ENCODE peak calls at places on chromosomes 1 and 21, in six cellular contexts. Y is body of pancreas, A is neural progenitor cell, C is right lobe of liver, D is transverse colon, I is OCI-LY7. L is an unnamed sample.
A peak's percentile ranks its signal among the peaks of the same experiment; 100 is the strongest.

GRCh38 chr21:45302082-45303061 is 14.7 kb upstream of the POFUT2 start:
- DNase-seq in I (no peak), D (peak; percentile 65), Y (peak; percentile 10), A (no peak), C (peak; percentile 64), L (peak; percentile 55)

GRCh38 chr1:109926662-109927300 is 16.1 kb downstream of the CSF1 start:
- DNase-seq in A (no peak), D (no peak), C (no peak), Y (no peak), I (no peak), L (no peak)

GRCh38 chr21:39141502-39141901 is 41.7 kb downstream of the PSMG1 start:
- DNase-seq in I (no peak), Y (no peak), C (no peak), A (no peak), D (peak; percentile 30), L (no peak)

GRCh38 chr1:167774710-167775109 is 52.9 kb downstream of the MPZL1 start:
- DNase-seq in I (no peak), Y (no peak), D (no peak), C (no peak), A (no peak), L (no peak)

GRCh38 chr1:195202271-195202670 is 1406.0 kb downstream of the KCNT2 start:
- DNase-seq in I (no peak), C (no peak), A (no peak), D (no peak), Y (no peak), L (no peak)

GRCh38 chr1:225875044-225875822 is 6.9 kb downstream of the TMEM63A start:
- DNase-seq in D (peak; percentile 78), C (peak; percentile 33), A (no peak), I (no peak), Y (peak; percentile 75), L (peak; percentile 51)

GRCh38 chr1:57421366-57421765 is 2.5 kb downstream of the DAB1 start:
- DNase-seq in C (no peak), Y (no peak), D (no peak), I (no peak), A (peak; percentile 28), L (no peak)

GRCh38 chr1:221284028-221284427 is 404.8 kb downstream of the HLX start:
- DNase-seq in I (no peak), C (no peak), D (no peak), Y (no peak), A (no peak), L (no peak)

GRCh38 chr1:234218078-234218477 is 155.2 kb upstream of the COA6 start:
- DNase-seq in C (no peak), Y (no peak), A (no peak), I (no peak), D (no peak), L (no peak)

GRCh38 chr1:228941673-228942072 is 206.4 kb downstream of the RHOU start:
- DNase-seq in I (no peak), Y (no peak), A (no peak), C (no peak), D (no peak), L (no peak)

GRCh38 chr1:25556791-25557476 is 13.5 kb downstream of the LDLRAP1 start:
- DNase-seq in Y (no peak), C (no peak), D (peak; percentile 57), I (no peak), A (no peak), L (peak; percentile 71)

GRCh38 chr1:236084386-236084730 is 19.5 kb upstream of the NID1 start:
- DNase-seq in C (no peak), I (no peak), D (no peak), Y (no peak), A (no peak), L (no peak)

GRCh38 chr1:27760411-27760810 is 12.6 kb upstream of the STX12 start:
- DNase-seq in Y (no peak), I (no peak), A (no peak), D (no peak), C (no peak), L (no peak)

GRCh38 chr1:35748326-35748725 is 21.5 kb downstream of the CLSPN start:
- DNase-seq in I (no peak), A (no peak), D (no peak), C (no peak), Y (no peak), L (no peak)

GRCh38 chr1:108000620-108001105 is 35.7 kb upstream of the VAV3 start:
- DNase-seq in D (no peak), C (no peak), A (no peak), I (no peak), Y (peak; percentile 20), L (no peak)

GRCh38 chr1:234326493-234327366 is 46.5 kb upstream of the COA6 start:
- DNase-seq in C (no peak), Y (peak; percentile 60), I (peak; percentile 58), D (peak; percentile 55), A (peak; percentile 80), L (no peak)

GRCh38 chr1:224132901-224133300 is 19.0 kb downstream of the FBXO28 start:
- DNase-seq in C (no peak), D (no peak), I (no peak), Y (no peak), A (no peak), L (no peak)

GRCh38 chr1:31183927-31184554 is 55.6 kb downstream of the NKAIN1 start:
- DNase-seq in D (peak; percentile 30), Y (peak; percentile 51), A (peak; percentile 80), I (peak; percentile 64), C (no peak), L (no peak)

GRCh38 chr1:175731581-175731980 is 11.8 kb downstream of the TNR start:
- DNase-seq in Y (no peak), D (no peak), I (no peak), A (no peak), C (no peak), L (no peak)

GRCh38 chr1:207904377-207904902 is 6.5 kb downstream of the CD34 start:
- DNase-seq in A (no peak), I (no peak), C (no peak), Y (no peak), D (no peak), L (no peak)

GRCh38 chr1:232142403-232143314 is 487.3 kb downstream of the SIPA1L2 start:
- DNase-seq in Y (no peak), C (no peak), I (no peak), A (no peak), D (peak; percentile 37), L (peak; percentile 84)

GRCh38 chr1:192580351-192580962 is 4.9 kb downstream of the RGS1 start:
- DNase-seq in A (peak; percentile 38), D (peak; percentile 16), I (peak; percentile 48), Y (peak; percentile 29), C (no peak), L (no peak)

GRCh38 chr21:43190544-43191340 is 21.9 kb downstream of the CRYAA start:
- DNase-seq in D (no peak), I (no peak), C (peak; percentile 46), A (no peak), Y (peak; percentile 5), L (no peak)

GRCh38 chr1:110612060-110612745 is 6.0 kb upstream of the KCNA2 start:
- DNase-seq in A (no peak), D (no peak), Y (no peak), I (no peak), C (no peak), L (no peak)

GRCh38 chr1:164764333-164764732 is 205.3 kb downstream of the PBX1 start:
- DNase-seq in Y (no peak), D (no peak), I (no peak), A (no peak), C (no peak), L (no peak)

DNA sequence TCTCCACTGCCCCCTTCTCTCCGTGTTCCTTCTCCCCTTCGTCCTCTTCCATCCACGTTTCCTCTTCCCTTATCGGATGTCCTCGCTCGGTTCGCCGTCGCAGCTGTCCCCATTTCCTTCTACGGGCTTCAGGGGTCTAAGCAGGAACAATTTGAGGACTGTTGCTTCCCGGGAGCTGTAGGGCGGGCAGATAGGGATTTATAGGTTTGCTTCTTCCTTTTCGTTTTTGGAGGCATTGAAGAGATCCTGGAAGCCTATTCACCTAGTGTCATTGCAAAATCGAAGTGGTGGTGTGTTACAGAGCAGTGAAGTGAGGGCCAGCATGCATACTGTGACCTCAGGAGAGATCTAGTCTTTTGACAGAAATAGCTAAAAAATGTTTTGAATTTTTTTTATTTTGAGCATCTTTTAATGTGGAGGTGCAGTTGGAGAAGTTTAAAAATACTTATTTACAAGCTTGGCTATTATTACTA is 897 bp downstream of the ZYG11B start:
- DNase-seq in C (no peak), A (peak; percentile 18), Y (no peak), I (peak; percentile 12), D (peak; percentile 23), L (no peak)
- H3K27ac ChIP-seq in C (peak overlapping the region; percentile 91), A (no peak overlapping the region), Y (peak overlapping the region; percentile 84), I (no peak overlapping the region), D (peak overlapping the region; percentile 88), L (no peak overlapping the region)

GRCh38 chr1:43596579-43596978 is 53.4 kb upstream of the KDM4A start:
- DNase-seq in I (no peak), Y (no peak), D (no peak), A (no peak), C (no peak), L (no peak)
- H3K4me3 ChIP-seq in I (no peak overlapping the region), Y (no peak overlapping the region), D (no peak overlapping the region), A (no peak overlapping the region), C (no peak overlapping the region), L (no peak overlapping the region)

DNA sequence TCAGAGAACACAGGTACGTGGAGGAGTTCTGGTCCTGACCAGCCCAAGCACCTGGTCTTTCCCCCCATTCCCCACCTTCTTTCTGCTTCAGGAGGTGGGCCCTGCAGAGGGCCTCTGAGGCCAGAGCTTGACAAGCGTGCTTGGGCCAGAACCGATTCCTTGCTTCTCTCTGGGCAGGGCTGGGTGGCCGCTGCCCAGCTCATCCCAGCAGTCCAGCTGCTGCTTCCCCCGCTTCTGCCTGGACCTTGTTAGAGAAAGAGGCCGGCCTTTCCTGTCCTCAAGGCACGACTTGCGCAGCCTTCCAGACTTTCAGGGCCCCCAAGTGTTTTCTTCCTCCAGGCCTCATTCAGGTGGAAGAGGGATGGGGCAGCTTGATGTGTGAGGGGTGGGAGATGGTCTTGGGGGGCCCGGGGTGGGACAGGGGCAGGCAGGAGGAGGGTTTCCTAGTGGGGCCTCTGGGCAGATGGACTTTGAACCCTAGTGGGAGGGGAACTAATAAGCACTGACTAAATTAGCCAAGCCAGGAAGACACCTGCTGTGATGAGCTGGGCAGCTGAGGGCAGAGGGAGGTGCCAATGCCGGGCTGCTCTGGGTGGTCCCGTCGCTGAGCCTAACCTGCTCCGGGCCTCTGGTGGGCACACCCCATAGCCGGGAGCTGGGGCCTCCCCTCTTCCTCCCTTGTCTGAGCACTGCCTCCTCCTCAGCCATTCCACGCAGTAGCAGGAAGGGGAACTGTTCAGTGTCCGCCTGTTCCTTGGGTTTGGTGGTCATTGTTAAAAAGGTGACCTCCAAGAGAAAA is 36.5 kb downstream of the ARHGEF10L start:
- DNase-seq in D (peak; percentile 54), Y (no peak), C (no peak), A (no peak), I (no peak), L (no peak)
- H3K4me1 ChIP-seq in D (peaks cover 74% of the 10 kb centered on the region), Y (peaks cover 58% of the 10 kb centered on the region), C (peaks cover 38% of the 10 kb centered on the region), A (peaks cover 54% of the 10 kb centered on the region), I (no peaks in the 10 kb centered on the region), L (no peaks in the 10 kb centered on the region)

GRCh38 chr1:88731475-88731874 is 47.4 kb downstream of the PKN2 start:
- DNase-seq in A (no peak), C (no peak), Y (no peak), I (no peak), D (peak; percentile 22), L (no peak)

GRCh38 chr1:88729297-88729696 is 45.2 kb downstream of the PKN2 start:
- DNase-seq in Y (no peak), D (no peak), A (peak; percentile 55), I (no peak), C (no peak), L (no peak)

GRCh38 chr1:88727205-88727604 is 43.1 kb downstream of the PKN2 start:
- DNase-seq in D (no peak), I (no peak), C (no peak), Y (no peak), A (no peak), L (no peak)

GRCh38 chr1:88730132-88730675 is 46.1 kb downstream of the PKN2 start:
- DNase-seq in A (no peak), C (no peak), D (no peak), Y (no peak), I (no peak), L (no peak)

GRCh38 chr1:88730995-88731394 is 46.9 kb downstream of the PKN2 start:
- DNase-seq in A (no peak), D (no peak), Y (no peak), I (no peak), C (no peak), L (no peak)
- H3K27ac ChIP-seq in A (peak overlapping the region; percentile 55), D (peak overlapping the region; percentile 54), Y (peak overlapping the region; percentile 51), I (no peak overlapping the region), C (peak overlapping the region; percentile 23), L (no peak overlapping the region)